ENCODE peak calls at places on chromosomes 11 and 22, in eight cellular contexts. M is breast epithelium, I is GM23338, H is suprapubic skin, U is stomach, Y is transverse colon, P is SK-N-SH, L is spleen. O is an unnamed sample.

GRCh38 chr11:45917286-45917622 is 423 bp downstream of the PEX16 start:
- DNase-seq in M (no peak), L (peak), Y (peak), P (no peak), I (no peak), U (no peak), H (no peak), O (no peak)

GRCh38 chr11:35742707-35743454 is 80.3 kb downstream of the TRIM44 start:
- DNase-seq in H (no peak), M (no peak), I (no peak), P (no peak), U (no peak), Y (no peak), L (no peak), O (no peak)

GRCh38 chr22:46514592-46515207 is 22.7 kb downstream of the CELSR1 start:
- DNase-seq in P (no peak), H (no peak), U (no peak), Y (no peak), M (no peak), L (no peak), I (no peak), O (no peak)

GRCh38 chr22:45462034-45462655 is 40.5 kb upstream of the FBLN1 start:
- DNase-seq in M (no peak), Y (no peak), I (peak), U (no peak), L (no peak), P (no peak), H (no peak), O (no peak)

GRCh38 chr22:42375982-42376381 is 56.2 kb downstream of the NFAM1 start:
- DNase-seq in H (no peak), M (no peak), Y (peak), P (no peak), L (peak), I (no peak), U (no peak), O (no peak)

GRCh38 chr11:116500833-116501622 is 271.8 kb downstream of the BUD13 start:
- DNase-seq in I (peak), H (no peak), L (no peak), P (peak), Y (no peak), M (no peak), U (no peak), O (no peak)

GRCh38 chr11:9738126-9738525 is 74.2 kb downstream of the SWAP70 start:
- DNase-seq in U (no peak), L (no peak), P (no peak), I (no peak), H (no peak), Y (peak), M (no peak), O (no peak)

GRCh38 chr22:37228106-37229011 is 15.7 kb downstream of the RAC2 start:
- DNase-seq in H (no peak), L (peak), I (no peak), Y (peak), U (no peak), M (no peak), P (no peak), O (no peak)

GRCh38 chr11:43907028-43907966 is 26.7 kb downstream of the ALKBH3 start:
- DNase-seq in M (no peak), I (no peak), Y (no peak), L (no peak), P (no peak), U (no peak), H (no peak), O (no peak)

GRCh38 chr11:113253406-113253805 is 61.0 kb upstream of the TTC12 start:
- DNase-seq in P (no peak), L (no peak), M (no peak), H (no peak), I (no peak), U (no peak), Y (no peak), O (no peak)

GRCh38 chr11:69445131-69445470 is 36.4 kb upstream of the LINC01488 start:
- DNase-seq in M (no peak), P (no peak), I (no peak), Y (no peak), H (no peak), U (no peak), L (peak), O (no peak)

GRCh38 chr22:50202130-50202671 is 1.4 kb downstream of the SELENOO start:
- DNase-seq in H (no peak), M (no peak), Y (no peak), L (no peak), U (no peak), P (no peak), I (no peak), O (no peak)

GRCh38 chr11:77173494-77173893 is 45.4 kb downstream of the MYO7A start:
- DNase-seq in Y (no peak), U (no peak), H (no peak), L (no peak), P (no peak), I (no peak), M (no peak), O (no peak)

GRCh38 chr11:114483929-114484328 is 44.7 kb downstream of the REXO2 start:
- DNase-seq in M (no peak), Y (no peak), H (no peak), L (no peak), P (no peak), I (no peak), U (no peak), O (no peak)

GRCh38 chr22:24324137-24324536 is 53.5 kb downstream of the SPECC1L start:
- DNase-seq in P (no peak), M (no peak), I (no peak), U (no peak), H (no peak), Y (no peak), L (no peak), O (no peak)

GRCh38 chr22:24323695-24324094 is 53.1 kb downstream of the SPECC1L start:
- DNase-seq in P (no peak), L (no peak), H (no peak), M (no peak), Y (no peak), I (no peak), U (no peak), O (no peak)

GRCh38 chr22:24326266-24326665 is 55.6 kb downstream of the SPECC1L start:
- DNase-seq in U (no peak), Y (no peak), L (no peak), M (no peak), I (no peak), H (no peak), P (peak), O (no peak)

GRCh38 chr22:24323233-24323632 is 52.6 kb downstream of the SPECC1L start:
- DNase-seq in L (no peak), I (no peak), P (peak), Y (no peak), H (no peak), U (no peak), M (no peak), O (no peak)

GRCh38 chr22:24325105-24325757 is 54.6 kb downstream of the SPECC1L start:
- DNase-seq in L (no peak), M (no peak), Y (no peak), H (no peak), U (no peak), P (peak), I (peak), O (peak)
- TF ChIP-seq POLR2AphosphoS5 in L (no peak), M (no peak), Y (no peak), H (no peak), U (no peak), P (no peak), I (no peak), O (no peak)

DNA sequence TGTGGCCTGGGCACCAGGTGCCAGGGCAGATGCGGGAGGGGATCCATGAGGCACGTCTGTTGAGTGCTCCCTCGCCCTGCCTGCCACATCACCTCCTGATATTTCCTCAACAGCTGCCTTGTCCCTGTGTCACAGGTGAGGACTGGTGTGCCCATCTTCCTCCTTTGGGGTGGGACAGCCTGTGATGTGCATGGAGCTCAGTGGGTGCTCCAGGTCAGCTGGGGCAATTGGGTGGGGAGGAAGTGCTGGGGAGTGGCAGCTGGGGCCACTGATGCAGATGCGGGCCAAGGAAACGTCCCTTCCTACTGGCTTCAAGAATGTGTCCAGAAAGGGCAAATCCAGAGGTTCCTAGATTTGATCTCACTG is 83.6 kb downstream of the MORC2 start:
- DNase-seq in U (no peak), M (no peak), L (peak), I (no peak), P (no peak), H (no peak), Y (no peak), O (no peak)
- H3K27ac ChIP-seq in U (no peak), M (no peak), L (no peak), I (no peak), P (no peak), H (no peak), Y (no peak), O (no peak)

GRCh38 chr11:18329196-18329870 is 7.0 kb downstream of the GTF2H1 start:
- DNase-seq in I (no peak), U (no peak), L (no peak), M (no peak), Y (no peak), P (no peak), H (no peak), O (no peak)
- TF ChIP-seq POLR2AphosphoS5 in I (no peak), U (no peak), L (no peak), M (no peak), Y (no peak), P (peak), H (no peak), O (no peak)

DNA sequence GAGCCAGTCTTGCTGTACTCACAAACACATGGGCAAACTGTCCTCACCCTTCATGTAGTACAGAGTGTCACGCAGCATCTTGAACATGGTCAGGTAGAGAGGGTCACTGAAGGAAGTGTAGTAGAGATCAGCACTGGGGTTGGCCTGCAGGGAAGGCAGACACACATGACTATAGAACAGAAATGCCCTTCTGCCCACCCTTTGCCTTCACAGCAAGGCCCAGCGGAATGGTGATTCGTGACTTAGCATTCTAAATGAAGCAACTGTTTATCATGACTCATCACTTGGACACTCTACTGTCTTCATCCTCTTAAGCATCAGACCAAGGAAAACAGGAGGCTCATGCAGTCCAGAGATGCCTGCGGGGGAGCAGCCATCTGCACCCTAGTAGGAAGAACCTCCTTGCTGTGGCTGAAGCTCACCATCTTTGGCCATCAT is 33.4 kb downstream of the SERPIND1 start:
- DNase-seq in P (no peak), Y (no peak), M (no peak), I (no peak), L (no peak), H (no peak), U (no peak), O (no peak)
- H3K27ac ChIP-seq in P (no peak), Y (no peak), M (no peak), I (no peak), L (no peak), H (no peak), U (no peak), O (no peak)

GRCh38 chr11:118791961-118792578 is 1.1 kb upstream of the DDX6 start:
- DNase-seq in P (peak), M (peak), Y (peak), I (peak), H (peak), L (no peak), U (peak), O (no peak)

GRCh38 chr11:118790357-118791014 is 478 bp downstream of the DDX6 start:
- DNase-seq in Y (peak), U (peak), M (peak), P (peak), L (peak), H (peak), I (peak), O (no peak)

GRCh38 chr11:118792642-118793124 is 1.7 kb upstream of the DDX6 start:
- DNase-seq in L (peak), U (peak), M (no peak), H (peak), P (peak), I (peak), Y (peak), O (peak)

GRCh38 chr11:118791015-118791960 is at the start of gene DDX6:
- DNase-seq in Y (peak), U (peak), M (peak), I (peak), P (peak), L (peak), H (peak), O (no peak)

GRCh38 chr11:118789501-118790356 is 1.2 kb downstream of the DDX6 start:
- DNase-seq in I (peak), L (no peak), Y (no peak), M (no peak), U (no peak), P (no peak), H (no peak), O (no peak)
- TF ChIP-seq POLR2AphosphoS5 in I (no peak), L (peak), Y (peak), M (no peak), U (no peak), P (no peak), H (no peak), O (no peak)

GRCh38 chr11:120389693-120390584 is 53.7 kb downstream of the ARHGEF12 start:
- DNase-seq in L (no peak), M (no peak), I (no peak), Y (no peak), H (no peak), U (no peak), P (no peak), O (no peak)
- H3K27ac ChIP-seq in L (peak), M (no peak), I (no peak), Y (no peak), H (no peak), U (no peak), P (no peak), O (peak)

GRCh38 chr22:30694171-30694637 is 470 bp upstream of the OSBP2 start:
- DNase-seq in I (peak), M (peak), Y (peak), U (peak), P (peak), L (peak), H (no peak), O (no peak)
- TF ChIP-seq POLR2AphosphoS5 in I (no peak), M (no peak), Y (no peak), U (no peak), P (no peak), L (no peak), H (no peak), O (no peak)